ENCODE peak calls at places on chromosomes 13 and 19, in five cellular contexts. B is thoracic aorta; Y is CD8-positive, alpha-beta T cell; N is IMR-90; G is BE2C. J is an unnamed sample.

GRCh38 chr13:20984879-20985278 is 76.5 kb downstream of the LATS2 start:
- DNase-seq in G (no peak), Y (no peak), N (peak), B (no peak), J (no peak)

GRCh38 chr19:16118489-16119033 is 6.9 kb downstream of the RAB8A start:
- DNase-seq in Y (no peak), B (no peak), N (no peak), G (no peak), J (no peak)

GRCh38 chr19:52094526-52094925 is 1.0 kb downstream of the ZNF841 start:
- DNase-seq in Y (no peak), G (no peak), B (no peak), N (no peak), J (no peak)

GRCh38 chr19:35742121-35742724 is at the start of gene IGFLR1:
- DNase-seq in G (no peak), B (no peak), Y (peak), N (no peak), J (no peak)

GRCh38 chr13:23921451-23921888 is 24.2 kb upstream of the C1QTNF9B start:
- DNase-seq in N (peak), Y (no peak), G (no peak), B (no peak), J (no peak)

GRCh38 chr13:24270639-24271131 is 38.7 kb upstream of the C1QTNF9 start:
- DNase-seq in B (no peak), Y (peak), G (no peak), N (peak), J (no peak)

GRCh38 chr19:13964776-13965175 is 12.5 kb downstream of the DCAF15 start:
- DNase-seq in Y (no peak), G (no peak), B (no peak), N (peak), J (no peak)

GRCh38 chr13:112684444-112684843 is 5.4 kb upstream of the ATP11A start:
- DNase-seq in B (no peak), Y (no peak), N (no peak), G (no peak), J (no peak)

GRCh38 chr19:56765107-56765506 is 75.4 kb downstream of the PEG3 start:
- DNase-seq in B (no peak), Y (no peak), N (no peak), G (peak), J (no peak)

GRCh38 chr19:13172335-13173128 is 22.3 kb downstream of the IER2 start:
- DNase-seq in Y (peak), B (peak), N (peak), G (peak), J (no peak)

GRCh38 chr13:25186187-25186586 is 14.1 kb upstream of the AMER2 start:
- DNase-seq in N (no peak), Y (no peak), B (no peak), G (no peak), J (no peak)

GRCh38 chr19:47680858-47681332 is 32.3 kb upstream of the EHD2 start:
- DNase-seq in B (no peak), N (no peak), Y (no peak), G (no peak), J (no peak)

GRCh38 chr13:31923134-31923763 is 108.3 kb upstream of the FRY start:
- DNase-seq in B (no peak), G (no peak), N (no peak), Y (no peak), J (no peak)

GRCh38 chr13:110448677-110449076 is 112.8 kb downstream of the RAB20 start:
- DNase-seq in Y (no peak), B (no peak), N (no peak), G (no peak), J (no peak)

GRCh38 chr19:13832096-13832495 is 36.9 kb downstream of the ZSWIM4 start:
- DNase-seq in Y (no peak), G (no peak), B (no peak), N (no peak), J (no peak)

GRCh38 chr13:38905861-38906260 is 84.8 kb downstream of the STOML3 start:
- DNase-seq in B (no peak), G (no peak), Y (no peak), N (no peak), J (no peak)

GRCh38 chr19:58409010-58409790 is 751 bp downstream of the ZNF584 start:
- DNase-seq in G (peak), Y (no peak), N (peak), B (no peak), J (no peak)

GRCh38 chr13:25018729-25019115 is 77.2 kb upstream of the PABPC3 start:
- DNase-seq in B (no peak), N (no peak), G (no peak), Y (no peak), J (no peak)

GRCh38 chr19:409006-409514 is at the start of gene C2CD4C:
- DNase-seq in Y (no peak), B (no peak), N (no peak), G (no peak), J (no peak)

GRCh38 chr13:94352057-94352456 is 127.4 kb downstream of the DCT start:
- DNase-seq in B (no peak), Y (no peak), G (no peak), N (peak), J (no peak)
- TF ChIP-seq CTCF in B (no peak), Y (no peak), G (no peak), N (no peak), J (no peak)

GRCh38 chr19:8335343-8336071 is 7.6 kb downstream of the KANK3 start:
- DNase-seq in N (no peak), G (no peak), Y (no peak), B (no peak), J (no peak)
- TF ChIP-seq CTCF in N (peak), G (no peak), Y (no peak), B (no peak), J (peak)

DNA sequence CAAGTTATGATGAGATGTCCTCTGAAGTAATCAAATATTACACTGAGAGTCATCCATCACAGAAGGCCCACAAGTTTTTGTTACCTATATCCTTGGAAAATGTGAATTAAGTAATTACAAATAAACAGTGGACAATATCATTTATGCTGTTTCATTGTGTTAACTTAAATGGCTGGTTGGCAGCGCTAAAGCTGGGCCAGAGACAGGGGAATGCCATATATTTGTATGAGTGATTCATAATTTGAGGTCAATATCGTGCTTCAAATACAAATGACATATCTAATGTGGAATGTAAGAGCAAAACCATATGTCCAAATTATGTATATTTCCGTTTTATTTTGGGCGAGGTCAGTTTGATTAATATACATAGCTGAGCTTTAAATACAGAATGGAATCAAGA is 1556.2 kb downstream of the SLITRK5 start:
- DNase-seq in G (no peak), N (no peak), B (no peak), Y (no peak), J (no peak)
- TF ChIP-seq CTCF in G (no peak), N (no peak), B (no peak), Y (no peak), J (no peak)

DNA sequence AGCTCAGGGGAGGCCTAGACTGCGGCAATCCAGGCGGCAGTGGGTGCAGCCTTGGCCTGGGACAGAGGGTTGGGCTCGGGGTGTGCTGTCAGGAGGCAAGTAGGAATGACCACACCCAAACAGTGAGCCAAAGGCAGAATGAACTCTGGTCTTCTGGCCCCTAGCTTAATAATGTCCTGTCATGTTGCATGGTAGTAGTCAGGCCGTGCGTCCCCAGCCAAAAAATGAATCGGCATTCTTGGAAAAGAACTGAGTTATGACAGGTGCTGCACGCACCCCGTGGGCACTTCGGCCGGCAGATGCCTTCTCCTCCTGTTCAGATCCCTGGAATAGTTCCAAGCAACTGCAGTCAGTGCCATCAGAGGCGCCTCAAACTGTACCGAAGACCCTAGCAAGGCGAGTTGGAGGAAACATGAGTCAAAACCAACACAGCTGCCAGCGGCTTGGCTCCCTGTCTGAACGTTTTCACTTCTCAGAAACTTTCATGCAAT is 55.9 kb downstream of the ATP7B start:
- DNase-seq in Y (no peak), N (no peak), G (no peak), B (no peak), J (no peak)
- TF ChIP-seq CTCF in Y (no peak), N (no peak), G (no peak), B (no peak), J (no peak)

GRCh38 chr19:42563352-42564210 is 31.1 kb downstream of the CEACAM8 start:
- DNase-seq in Y (no peak), N (peak), G (peak), B (no peak), J (no peak)
- TF ChIP-seq CTCF in Y (peak), N (peak), G (peak), B (peak), J (peak)

GRCh38 chr13:37769545-37769944 is 100.0 kb downstream of the TRPC4 start:
- DNase-seq in G (no peak), Y (no peak), B (no peak), N (no peak), J (no peak)
- TF ChIP-seq CTCF in G (no peak), Y (no peak), B (no peak), N (no peak), J (no peak)